ENCODE peak calls at places on chromosomes 11 and 22, in six cellular contexts. One of them, this sample, is unnamed.

GRCh38 chr11:95506777-95507176 is 275.8 kb upstream of the SESN3 start:
- DNase-seq in CD8-positive, alpha-beta T cell: no peak
- DNase-seq in neural progenitor cell: no peak
- DNase-seq in HCT116: no peak
- DNase-seq in heart right ventricle: no peak
- DNase-seq in lung: no peak
- DNase-seq in this sample: no peak

GRCh38 chr11:59011672-59012071 is 72.4 kb downstream of the GLYATL1 start:
- DNase-seq in CD8-positive, alpha-beta T cell: no peak
- DNase-seq in neural progenitor cell: peak; percentile 72
- DNase-seq in HCT116: no peak
- DNase-seq in heart right ventricle: no peak
- DNase-seq in lung: no peak
- DNase-seq in this sample: no peak

GRCh38 chr22:44396727-44397722 is 84.3 kb upstream of the SHISAL1 start:
- DNase-seq in CD8-positive, alpha-beta T cell: no peak
- DNase-seq in neural progenitor cell: no peak
- DNase-seq in HCT116: no peak
- DNase-seq in heart right ventricle: peak; percentile 2
- DNase-seq in lung: no peak
- DNase-seq in this sample: peak; percentile 13

GRCh38 chr11:74205181-74205580 is 34.1 kb downstream of the PPME1 start:
- DNase-seq in CD8-positive, alpha-beta T cell: no peak
- DNase-seq in neural progenitor cell: no peak
- DNase-seq in HCT116: no peak
- DNase-seq in heart right ventricle: no peak
- DNase-seq in lung: no peak
- DNase-seq in this sample: no peak

GRCh38 chr11:84628871-84629625 is 998.1 kb downstream of the DLG2 start:
- DNase-seq in CD8-positive, alpha-beta T cell: no peak
- DNase-seq in neural progenitor cell: no peak
- DNase-seq in HCT116: no peak
- DNase-seq in heart right ventricle: no peak
- DNase-seq in lung: no peak
- DNase-seq in this sample: no peak

GRCh38 chr22:45612451-45612901 is 59.2 kb upstream of the ATXN10 start:
- DNase-seq in CD8-positive, alpha-beta T cell: peak; percentile 6
- DNase-seq in neural progenitor cell: no peak
- DNase-seq in HCT116: no peak
- DNase-seq in heart right ventricle: peak; percentile 48
- DNase-seq in lung: no peak
- DNase-seq in this sample: no peak

GRCh38 chr11:121592708-121593107 is 139.9 kb upstream of the SORL1-AS1 start:
- DNase-seq in CD8-positive, alpha-beta T cell: no peak
- DNase-seq in neural progenitor cell: no peak
- DNase-seq in HCT116: no peak
- DNase-seq in heart right ventricle: no peak
- DNase-seq in lung: no peak
- DNase-seq in this sample: no peak

GRCh38 chr11:67632175-67632981 is 2.6 kb upstream of the NUDT8 start:
- DNase-seq in CD8-positive, alpha-beta T cell: no peak
- DNase-seq in neural progenitor cell: no peak
- DNase-seq in HCT116: no peak
- DNase-seq in heart right ventricle: peak; percentile 57
- DNase-seq in lung: no peak
- DNase-seq in this sample: peak; percentile 92

GRCh38 chr11:128437137-128437536 is 150.2 kb downstream of the ETS1 start:
- DNase-seq in CD8-positive, alpha-beta T cell: no peak
- DNase-seq in neural progenitor cell: no peak
- DNase-seq in HCT116: no peak
- DNase-seq in heart right ventricle: no peak
- DNase-seq in lung: no peak
- DNase-seq in this sample: no peak

GRCh38 chr22:28710112-28710888 is 30.7 kb upstream of the TTC28 start:
- DNase-seq in CD8-positive, alpha-beta T cell: no peak
- DNase-seq in neural progenitor cell: no peak
- DNase-seq in HCT116: no peak
- DNase-seq in heart right ventricle: no peak
- DNase-seq in lung: no peak
- DNase-seq in this sample: no peak

GRCh38 chr22:20113551-20114310 is 2.2 kb upstream of the RANBP1 start:
- DNase-seq in CD8-positive, alpha-beta T cell: no peak
- DNase-seq in neural progenitor cell: no peak
- DNase-seq in HCT116: no peak
- DNase-seq in heart right ventricle: peak; percentile 11
- DNase-seq in lung: no peak
- DNase-seq in this sample: no peak
- H3K27ac ChIP-seq in CD8-positive, alpha-beta T cell: no peak overlapping the region
- H3K27ac ChIP-seq in neural progenitor cell: no peak overlapping the region
- H3K27ac ChIP-seq in HCT116: no peak overlapping the region
- H3K27ac ChIP-seq in heart right ventricle: no peak overlapping the region
- H3K27ac ChIP-seq in lung: no peak overlapping the region
- H3K27ac ChIP-seq in this sample: no peak overlapping the region

DNA sequence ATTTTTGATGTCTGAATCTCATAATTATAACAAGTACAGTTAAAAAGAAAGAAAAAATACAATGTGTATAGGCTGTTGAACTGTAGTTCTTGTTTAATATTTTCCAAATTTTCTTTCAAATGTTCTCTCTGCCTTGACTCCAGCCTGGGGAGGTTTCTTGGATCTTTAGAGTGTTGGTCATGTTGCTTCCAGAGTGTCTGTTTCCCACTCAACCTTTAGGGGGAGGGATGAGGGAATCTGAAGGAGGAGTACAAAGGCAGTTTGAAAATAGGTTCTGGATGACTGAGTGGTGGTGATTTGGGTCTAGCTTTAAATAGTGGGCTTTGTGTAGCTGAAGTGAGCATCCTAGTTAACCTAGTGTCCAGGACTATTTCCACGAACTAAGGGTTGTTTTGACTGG is 2.0 kb downstream of the CTNND1 start:
- DNase-seq in CD8-positive, alpha-beta T cell: no peak
- DNase-seq in neural progenitor cell: peak; percentile 55
- DNase-seq in HCT116: no peak
- DNase-seq in heart right ventricle: no peak
- DNase-seq in lung: no peak
- DNase-seq in this sample: no peak
- TF ChIP-seq CTCF in CD8-positive, alpha-beta T cell: no peak
- TF ChIP-seq CTCF in neural progenitor cell: peak; percentile 48
- TF ChIP-seq CTCF in HCT116: peak; percentile 16
- TF ChIP-seq CTCF in heart right ventricle: peak; percentile 14
- TF ChIP-seq CTCF in lung: no peak
- TF ChIP-seq CTCF in this sample: no peak

GRCh38 chr11:133533205-133533604 is 904 bp upstream of the OPCML start:
- DNase-seq in CD8-positive, alpha-beta T cell: no peak
- DNase-seq in neural progenitor cell: no peak
- DNase-seq in HCT116: no peak
- DNase-seq in heart right ventricle: no peak
- DNase-seq in lung: no peak
- DNase-seq in this sample: no peak

GRCh38 chr11:133531450-133531849 is 851 bp downstream of the OPCML start:
- DNase-seq in CD8-positive, alpha-beta T cell: no peak
- DNase-seq in neural progenitor cell: no peak
- DNase-seq in HCT116: no peak
- DNase-seq in heart right ventricle: no peak
- DNase-seq in lung: no peak
- DNase-seq in this sample: no peak

GRCh38 chr11:133529807-133530500 is 2.3 kb downstream of the OPCML start:
- DNase-seq in CD8-positive, alpha-beta T cell: no peak
- DNase-seq in neural progenitor cell: no peak
- DNase-seq in HCT116: no peak
- DNase-seq in heart right ventricle: no peak
- DNase-seq in lung: no peak
- DNase-seq in this sample: no peak

GRCh38 chr11:133530501-133530835 is 1.8 kb downstream of the OPCML start:
- DNase-seq in CD8-positive, alpha-beta T cell: no peak
- DNase-seq in neural progenitor cell: peak; percentile 37
- DNase-seq in HCT116: no peak
- DNase-seq in heart right ventricle: no peak
- DNase-seq in lung: no peak
- DNase-seq in this sample: no peak

DNA sequence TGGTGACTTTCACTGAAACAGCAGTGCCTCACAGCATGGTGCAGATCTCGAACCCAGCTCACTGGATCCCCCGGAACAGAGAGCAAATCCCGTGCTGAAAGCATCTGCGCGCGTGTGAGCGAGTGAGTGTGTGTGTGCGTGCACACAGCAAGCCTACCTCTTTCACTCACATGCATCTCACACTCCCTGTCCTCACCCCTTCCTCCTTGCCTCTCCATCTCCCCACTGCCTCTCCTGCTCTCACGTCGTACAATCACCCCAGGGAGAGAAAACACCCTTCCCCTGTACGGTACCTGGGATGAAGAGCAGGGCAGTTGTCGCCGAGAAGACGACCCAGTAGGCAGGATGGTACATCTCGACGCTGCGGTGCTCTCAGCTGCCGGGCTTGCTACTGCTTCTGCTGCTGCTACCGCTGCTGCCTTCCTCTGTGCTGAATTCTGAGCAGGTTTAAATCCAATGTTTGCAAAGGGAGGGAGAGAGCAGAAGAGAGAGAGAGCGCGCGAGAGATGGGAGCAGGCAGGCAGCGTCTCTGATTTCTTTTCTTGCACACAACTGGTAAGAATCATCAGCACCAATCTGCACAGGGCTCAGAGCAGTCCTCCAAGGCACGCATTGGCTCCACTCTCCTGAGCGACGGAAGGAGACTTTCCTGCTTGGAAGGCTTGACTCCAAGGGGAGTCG is at the start of gene OPCML:
- DNase-seq in CD8-positive, alpha-beta T cell: no peak
- DNase-seq in neural progenitor cell: peak; percentile 47
- DNase-seq in HCT116: no peak
- DNase-seq in heart right ventricle: no peak
- DNase-seq in lung: no peak
- DNase-seq in this sample: no peak
- H3K4me3 ChIP-seq in CD8-positive, alpha-beta T cell: no peak within 1 kb of the TSS
- H3K4me3 ChIP-seq in neural progenitor cell: peak within 1 kb of the TSS; percentile 57
- H3K4me3 ChIP-seq in HCT116: no peak within 1 kb of the TSS
- H3K4me3 ChIP-seq in heart right ventricle: peak within 1 kb of the TSS; percentile 14
- H3K4me3 ChIP-seq in lung: no peak within 1 kb of the TSS
- H3K4me3 ChIP-seq in this sample: peak within 1 kb of the TSS; percentile 6

DNA sequence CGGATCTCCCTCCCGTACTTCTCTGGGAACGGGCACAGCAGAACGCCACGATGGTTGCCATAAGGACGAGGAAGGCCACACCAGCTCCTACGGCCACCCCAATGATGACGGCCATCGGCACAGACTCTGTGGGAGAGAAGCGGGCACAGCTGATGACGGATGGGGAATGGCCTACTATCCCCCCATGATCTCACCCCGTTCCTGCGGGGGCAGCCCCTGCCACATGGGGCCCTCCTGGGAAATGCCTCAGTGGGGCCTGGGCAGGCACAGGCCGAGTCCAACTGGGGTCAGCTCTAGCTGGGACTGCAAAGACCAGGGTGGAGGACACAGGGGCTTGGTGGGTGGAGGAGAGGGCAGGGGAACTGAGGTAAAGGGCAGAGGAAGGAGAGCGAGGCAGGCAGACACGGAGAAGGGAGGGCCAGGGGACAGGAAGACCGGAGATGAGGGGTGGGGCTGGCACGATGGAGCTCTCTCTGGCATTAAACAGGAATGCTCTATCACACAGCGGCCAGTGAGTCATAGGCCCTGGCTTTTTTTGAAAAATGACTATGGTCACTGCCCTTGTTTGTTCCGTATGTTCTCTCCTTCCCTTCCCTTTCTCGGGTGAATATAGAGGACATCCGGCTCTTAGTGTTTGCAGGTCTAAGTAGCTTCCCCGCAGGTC is 76.0 kb downstream of the ST3GAL4 start:
- DNase-seq in CD8-positive, alpha-beta T cell: no peak
- DNase-seq in neural progenitor cell: no peak
- DNase-seq in HCT116: no peak
- DNase-seq in heart right ventricle: peak; percentile 64
- DNase-seq in lung: peak; percentile 48
- DNase-seq in this sample: peak; percentile 38
- H3K27ac ChIP-seq in CD8-positive, alpha-beta T cell: no peak overlapping the region
- H3K27ac ChIP-seq in neural progenitor cell: no peak overlapping the region
- H3K27ac ChIP-seq in HCT116: no peak overlapping the region
- H3K27ac ChIP-seq in heart right ventricle: peak overlapping the region; percentile 77
- H3K27ac ChIP-seq in lung: peak overlapping the region; percentile 79
- H3K27ac ChIP-seq in this sample: no peak overlapping the region

GRCh38 chr11:57124460-57124859 is 57.3 kb upstream of the LRRC55 start:
- DNase-seq in CD8-positive, alpha-beta T cell: no peak
- DNase-seq in neural progenitor cell: peak; percentile 71
- DNase-seq in HCT116: no peak
- DNase-seq in heart right ventricle: no peak
- DNase-seq in lung: no peak
- DNase-seq in this sample: no peak

GRCh38 chr11:57124912-57125311 is 56.8 kb upstream of the LRRC55 start:
- DNase-seq in CD8-positive, alpha-beta T cell: no peak
- DNase-seq in neural progenitor cell: peak; percentile 72
- DNase-seq in HCT116: no peak
- DNase-seq in heart right ventricle: no peak
- DNase-seq in lung: no peak
- DNase-seq in this sample: no peak

GRCh38 chr11:57126766-57127400 is 54.9 kb upstream of the LRRC55 start:
- DNase-seq in CD8-positive, alpha-beta T cell: no peak
- DNase-seq in neural progenitor cell: no peak
- DNase-seq in HCT116: no peak
- DNase-seq in heart right ventricle: no peak
- DNase-seq in lung: no peak
- DNase-seq in this sample: no peak

GRCh38 chr11:57121996-57122395 is 59.8 kb upstream of the LRRC55 start:
- DNase-seq in CD8-positive, alpha-beta T cell: no peak
- DNase-seq in neural progenitor cell: peak; percentile 12
- DNase-seq in HCT116: no peak
- DNase-seq in heart right ventricle: no peak
- DNase-seq in lung: no peak
- DNase-seq in this sample: no peak

GRCh38 chr11:57123590-57123989 is 58.2 kb upstream of the LRRC55 start:
- DNase-seq in CD8-positive, alpha-beta T cell: no peak
- DNase-seq in neural progenitor cell: no peak
- DNase-seq in HCT116: no peak
- DNase-seq in heart right ventricle: no peak
- DNase-seq in lung: no peak
- DNase-seq in this sample: no peak
- TF ChIP-seq CTCF in CD8-positive, alpha-beta T cell: no peak
- TF ChIP-seq CTCF in neural progenitor cell: no peak
- TF ChIP-seq CTCF in HCT116: no peak
- TF ChIP-seq CTCF in heart right ventricle: no peak
- TF ChIP-seq CTCF in lung: no peak
- TF ChIP-seq CTCF in this sample: no peak

This sample was measured in stomach.